ENCODE peak calls at places on chromosome 6, in nine cellular contexts. One of them, this sample, is unnamed.

GRCh38 chr6:188821-189655 is 103.2 kb upstream of the DUSP22 start:
- DNase-seq in psoas muscle: peak; percentile 77
- DNase-seq in right lobe of liver: peak; percentile 82
- DNase-seq in stomach: peak; percentile 85
- DNase-seq in ovary: peak; percentile 85
- DNase-seq in mammary epithelial cell: peak; percentile 74
- DNase-seq in tibial nerve: peak; percentile 89
- DNase-seq in MM.1S: peak; percentile 90
- DNase-seq in cardiac muscle cell: peak; percentile 88
- DNase-seq in this sample: peak; percentile 88

GRCh38 chr6:132023490-132023889 is 72.3 kb upstream of the CCN2 start:
- DNase-seq in right lobe of liver: no peak
- DNase-seq in stomach: no peak
- DNase-seq in cardiac muscle cell: no peak
- DNase-seq in tibial nerve: no peak
- DNase-seq in ovary: no peak
- DNase-seq in mammary epithelial cell: no peak
- DNase-seq in MM.1S: no peak
- DNase-seq in psoas muscle: no peak
- DNase-seq in this sample: no peak

GRCh38 chr6:18165746-18166145 is 10.5 kb downstream of the KDM1B start:
- DNase-seq in cardiac muscle cell: no peak
- DNase-seq in ovary: no peak
- DNase-seq in right lobe of liver: no peak
- DNase-seq in mammary epithelial cell: no peak
- DNase-seq in psoas muscle: no peak
- DNase-seq in stomach: no peak
- DNase-seq in MM.1S: no peak
- DNase-seq in tibial nerve: no peak
- DNase-seq in this sample: no peak

GRCh38 chr6:25815194-25815593 is 16.7 kb downstream of the SLC17A1 start:
- DNase-seq in ovary: no peak
- DNase-seq in right lobe of liver: no peak
- DNase-seq in psoas muscle: no peak
- DNase-seq in cardiac muscle cell: no peak
- DNase-seq in MM.1S: no peak
- DNase-seq in mammary epithelial cell: no peak
- DNase-seq in tibial nerve: no peak
- DNase-seq in stomach: no peak
- DNase-seq in this sample: no peak

GRCh38 chr6:164887660-164888059 is 421.7 kb downstream of the C6orf118 start:
- DNase-seq in ovary: no peak
- DNase-seq in tibial nerve: no peak
- DNase-seq in stomach: no peak
- DNase-seq in mammary epithelial cell: no peak
- DNase-seq in psoas muscle: no peak
- DNase-seq in cardiac muscle cell: no peak
- DNase-seq in right lobe of liver: no peak
- DNase-seq in MM.1S: no peak
- DNase-seq in this sample: no peak

GRCh38 chr6:75024796-75025195 is 181.1 kb downstream of the COL12A1 start:
- DNase-seq in psoas muscle: no peak
- DNase-seq in tibial nerve: no peak
- DNase-seq in stomach: no peak
- DNase-seq in right lobe of liver: no peak
- DNase-seq in mammary epithelial cell: no peak
- DNase-seq in cardiac muscle cell: no peak
- DNase-seq in MM.1S: no peak
- DNase-seq in ovary: no peak
- DNase-seq in this sample: no peak

GRCh38 chr6:168216741-168217140 is 102.8 kb downstream of the DACT2 start:
- DNase-seq in ovary: no peak
- DNase-seq in right lobe of liver: no peak
- DNase-seq in psoas muscle: no peak
- DNase-seq in cardiac muscle cell: no peak
- DNase-seq in stomach: no peak
- DNase-seq in mammary epithelial cell: no peak
- DNase-seq in MM.1S: no peak
- DNase-seq in tibial nerve: no peak
- DNase-seq in this sample: no peak

GRCh38 chr6:81772741-81773140 is 20.3 kb upstream of the TENT5A start:
- DNase-seq in cardiac muscle cell: no peak
- DNase-seq in tibial nerve: no peak
- DNase-seq in mammary epithelial cell: peak; percentile 85
- DNase-seq in ovary: no peak
- DNase-seq in stomach: no peak
- DNase-seq in MM.1S: no peak
- DNase-seq in psoas muscle: no peak
- DNase-seq in right lobe of liver: no peak
- DNase-seq in this sample: no peak

DNA sequence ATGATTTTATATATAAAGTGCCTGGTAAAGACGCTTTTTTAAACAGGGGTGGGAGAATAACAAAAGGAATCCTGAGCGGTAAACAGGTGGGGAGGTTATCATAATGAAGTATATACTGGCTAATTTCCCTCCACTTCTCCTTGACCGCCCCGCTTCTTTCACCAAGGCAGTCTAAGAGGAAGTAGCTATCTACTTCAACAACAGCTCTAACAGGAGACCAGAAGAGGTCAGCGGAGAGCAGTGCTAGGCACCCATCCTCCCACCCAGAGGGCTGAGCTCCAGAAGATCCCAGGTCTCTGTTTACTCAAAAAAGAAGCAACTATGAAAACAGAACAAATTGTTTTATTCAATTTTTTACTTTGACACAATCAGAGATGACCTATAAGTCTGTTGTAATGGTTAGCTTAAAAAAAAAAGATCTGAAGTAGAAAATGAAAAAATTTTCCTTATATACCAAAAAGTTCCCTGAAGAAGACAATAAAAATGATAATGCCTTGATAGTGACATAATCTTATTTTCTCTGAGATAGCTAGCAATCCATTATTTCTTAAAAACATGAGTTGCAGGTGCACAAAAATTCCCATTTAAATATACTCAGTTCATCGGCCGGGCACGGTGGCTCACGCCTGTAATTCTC is 141.1 kb downstream of the PDSS2 start:
- DNase-seq in mammary epithelial cell: peak; percentile 19
- DNase-seq in ovary: peak; percentile 55
- DNase-seq in stomach: peak; percentile 51
- DNase-seq in tibial nerve: peak; percentile 36
- DNase-seq in right lobe of liver: peak; percentile 56
- DNase-seq in MM.1S: peak; percentile 37
- DNase-seq in psoas muscle: peak; percentile 58
- DNase-seq in cardiac muscle cell: peak; percentile 78
- DNase-seq in this sample: peak; percentile 20
- TF ChIP-seq CTCF in mammary epithelial cell: peak; percentile 67
- TF ChIP-seq CTCF in ovary: no peak
- TF ChIP-seq CTCF in stomach: no peak
- TF ChIP-seq CTCF in tibial nerve: peak; percentile 33
- TF ChIP-seq CTCF in right lobe of liver: peak; percentile 72
- TF ChIP-seq CTCF in MM.1S: peak; percentile 70
- TF ChIP-seq CTCF in psoas muscle: peak; percentile 62
- TF ChIP-seq CTCF in cardiac muscle cell: peak; percentile 85
- TF ChIP-seq CTCF in this sample: peak; percentile 82

GRCh38 chr6:36599791-36600209 is 5.6 kb downstream of the SRSF3 start:
- DNase-seq in psoas muscle: peak; percentile 69
- DNase-seq in right lobe of liver: no peak
- DNase-seq in cardiac muscle cell: peak; percentile 45
- DNase-seq in stomach: peak; percentile 63
- DNase-seq in MM.1S: peak; percentile 46
- DNase-seq in ovary: peak; percentile 63
- DNase-seq in tibial nerve: peak; percentile 39
- DNase-seq in mammary epithelial cell: peak; percentile 51
- DNase-seq in this sample: no peak

GRCh38 chr6:36598326-36598725 is 4.2 kb downstream of the SRSF3 start:
- DNase-seq in ovary: no peak
- DNase-seq in stomach: no peak
- DNase-seq in tibial nerve: no peak
- DNase-seq in right lobe of liver: no peak
- DNase-seq in cardiac muscle cell: no peak
- DNase-seq in psoas muscle: no peak
- DNase-seq in MM.1S: no peak
- DNase-seq in mammary epithelial cell: no peak
- DNase-seq in this sample: no peak

GRCh38 chr6:36603222-36604089 is 9.3 kb downstream of the SRSF3 start:
- DNase-seq in cardiac muscle cell: no peak
- DNase-seq in MM.1S: no peak
- DNase-seq in tibial nerve: no peak
- DNase-seq in stomach: no peak
- DNase-seq in ovary: no peak
- DNase-seq in psoas muscle: no peak
- DNase-seq in right lobe of liver: no peak
- DNase-seq in mammary epithelial cell: no peak
- DNase-seq in this sample: no peak

GRCh38 chr6:36598739-36599318 is 4.7 kb downstream of the SRSF3 start:
- DNase-seq in stomach: no peak
- DNase-seq in cardiac muscle cell: no peak
- DNase-seq in right lobe of liver: no peak
- DNase-seq in mammary epithelial cell: no peak
- DNase-seq in MM.1S: no peak
- DNase-seq in psoas muscle: no peak
- DNase-seq in tibial nerve: no peak
- DNase-seq in ovary: no peak
- DNase-seq in this sample: no peak

DNA sequence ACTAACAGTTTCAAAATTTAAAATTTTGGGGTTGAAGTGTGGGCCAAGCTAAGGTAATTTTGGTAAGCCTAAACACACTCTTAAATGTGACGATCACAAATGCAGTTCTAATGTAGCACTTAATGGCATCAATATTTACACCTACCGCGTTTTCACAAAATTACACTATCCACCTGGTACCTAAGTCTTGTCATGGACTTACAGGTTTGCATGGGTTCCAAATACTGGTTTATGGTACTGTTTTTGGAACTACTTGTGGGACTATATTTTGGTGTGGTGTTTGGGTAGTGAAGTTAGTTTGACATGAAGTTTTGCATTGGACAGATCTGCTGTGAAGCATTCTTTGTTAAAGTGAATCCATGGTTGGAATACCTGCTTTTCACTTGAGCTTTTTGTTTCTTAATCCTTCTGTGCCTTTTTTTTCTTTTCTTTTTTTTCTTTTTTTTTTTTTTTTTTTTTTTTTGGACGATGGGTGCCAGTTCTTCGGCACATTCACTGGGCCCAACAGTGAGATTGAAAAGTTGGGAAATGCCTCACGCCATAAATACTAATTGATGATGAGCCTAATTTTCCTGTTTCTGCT is 6.5 kb downstream of the SRSF3 start:
- DNase-seq in psoas muscle: no peak
- DNase-seq in right lobe of liver: no peak
- DNase-seq in cardiac muscle cell: no peak
- DNase-seq in MM.1S: no peak
- DNase-seq in ovary: no peak
- DNase-seq in mammary epithelial cell: no peak
- DNase-seq in stomach: no peak
- DNase-seq in tibial nerve: no peak
- DNase-seq in this sample: no peak
- H3K4me1 ChIP-seq in psoas muscle: peaks cover 83% of the 10 kb centered on the region
- H3K4me1 ChIP-seq in right lobe of liver: no peaks in the 10 kb centered on the region
- H3K4me1 ChIP-seq in cardiac muscle cell: peaks cover 33% of the 10 kb centered on the region
- H3K4me1 ChIP-seq in MM.1S: peaks cover 24% of the 10 kb centered on the region
- H3K4me1 ChIP-seq in ovary: peaks cover 18% of the 10 kb centered on the region
- H3K4me1 ChIP-seq in mammary epithelial cell: peaks cover 52% of the 10 kb centered on the region
- H3K4me1 ChIP-seq in stomach: peaks cover 94% of the 10 kb centered on the region
- H3K4me1 ChIP-seq in tibial nerve: peaks cover 54% of the 10 kb centered on the region
- H3K4me1 ChIP-seq in this sample: peaks cover 91% of the 10 kb centered on the region

GRCh38 chr6:72621243-72622093 is at the start of gene KCNQ5:
- DNase-seq in tibial nerve: no peak
- DNase-seq in ovary: no peak
- DNase-seq in mammary epithelial cell: peak; percentile 20
- DNase-seq in cardiac muscle cell: peak; percentile 52
- DNase-seq in psoas muscle: peak; percentile 70
- DNase-seq in MM.1S: no peak
- DNase-seq in stomach: no peak
- DNase-seq in right lobe of liver: peak; percentile 21
- DNase-seq in this sample: no peak

GRCh38 chr6:72620866-72621242 is 1.0 kb upstream of the KCNQ5 start:
- DNase-seq in ovary: no peak
- DNase-seq in cardiac muscle cell: no peak
- DNase-seq in mammary epithelial cell: no peak
- DNase-seq in psoas muscle: peak; percentile 47
- DNase-seq in right lobe of liver: no peak
- DNase-seq in tibial nerve: no peak
- DNase-seq in stomach: no peak
- DNase-seq in MM.1S: no peak
- DNase-seq in this sample: no peak

GRCh38 chr6:72622094-72622540 is 253 bp downstream of the KCNQ5 start:
- DNase-seq in ovary: no peak
- DNase-seq in tibial nerve: no peak
- DNase-seq in stomach: peak; percentile 35
- DNase-seq in mammary epithelial cell: peak; percentile 44
- DNase-seq in psoas muscle: peak; percentile 84
- DNase-seq in right lobe of liver: peak; percentile 36
- DNase-seq in MM.1S: peak; percentile 73
- DNase-seq in cardiac muscle cell: peak; percentile 87
- DNase-seq in this sample: no peak

GRCh38 chr6:72617721-72618120 is 4.1 kb upstream of the KCNQ5 start:
- DNase-seq in mammary epithelial cell: no peak
- DNase-seq in MM.1S: no peak
- DNase-seq in tibial nerve: no peak
- DNase-seq in stomach: no peak
- DNase-seq in cardiac muscle cell: no peak
- DNase-seq in right lobe of liver: no peak
- DNase-seq in psoas muscle: no peak
- DNase-seq in ovary: no peak
- DNase-seq in this sample: no peak

DNA sequence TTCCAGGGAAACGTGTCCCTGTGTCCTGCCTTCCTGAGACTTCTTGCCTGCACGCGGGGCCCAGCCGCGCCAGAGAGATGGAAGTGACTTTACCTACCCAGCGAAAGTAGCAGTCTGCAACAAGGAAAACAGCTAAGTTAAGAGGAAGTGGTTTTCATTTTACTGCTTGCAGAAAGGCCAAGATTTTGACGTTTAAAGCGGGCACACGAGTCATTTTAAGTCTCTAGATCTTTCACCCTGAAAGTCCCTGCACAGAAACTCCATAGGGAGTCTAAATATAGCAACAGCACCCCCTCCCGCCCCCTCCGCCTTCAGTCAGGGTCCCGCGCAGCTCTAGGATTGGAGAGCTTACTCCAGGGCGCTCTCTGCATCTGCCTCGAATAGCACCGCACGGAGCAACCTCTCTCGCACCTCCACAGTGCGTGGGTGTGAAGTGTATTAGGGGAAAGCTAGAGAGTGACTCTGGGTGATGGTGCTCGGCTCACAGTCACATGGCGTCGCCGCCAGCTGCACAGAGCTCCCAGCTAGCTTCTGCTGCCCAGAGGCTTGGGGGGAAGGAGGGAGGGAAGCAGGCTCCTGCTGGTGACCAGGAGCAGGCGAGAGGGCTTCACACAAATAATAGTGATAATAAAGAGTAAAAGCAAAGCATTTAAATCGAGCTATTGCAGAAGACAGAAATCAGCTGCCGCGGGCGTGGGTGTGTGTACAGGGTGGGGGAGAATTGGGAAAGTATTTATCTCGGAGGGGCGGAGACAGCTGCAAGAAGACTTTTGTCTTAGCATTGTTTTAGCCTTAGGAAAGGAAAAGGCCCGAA is 1.8 kb upstream of the KCNQ5 start:
- DNase-seq in cardiac muscle cell: peak; percentile 76
- DNase-seq in stomach: peak; percentile 30
- DNase-seq in mammary epithelial cell: no peak
- DNase-seq in psoas muscle: peak; percentile 81
- DNase-seq in tibial nerve: no peak
- DNase-seq in MM.1S: peak; percentile 48
- DNase-seq in ovary: no peak
- DNase-seq in right lobe of liver: peak; percentile 19
- DNase-seq in this sample: no peak
- TF ChIP-seq CTCF in cardiac muscle cell: no peak
- TF ChIP-seq CTCF in stomach: no peak
- TF ChIP-seq CTCF in mammary epithelial cell: no peak
- TF ChIP-seq CTCF in psoas muscle: no peak
- TF ChIP-seq CTCF in tibial nerve: no peak
- TF ChIP-seq CTCF in MM.1S: no peak
- TF ChIP-seq CTCF in ovary: no peak
- TF ChIP-seq CTCF in right lobe of liver: no peak
- TF ChIP-seq CTCF in this sample: no peak

DNA sequence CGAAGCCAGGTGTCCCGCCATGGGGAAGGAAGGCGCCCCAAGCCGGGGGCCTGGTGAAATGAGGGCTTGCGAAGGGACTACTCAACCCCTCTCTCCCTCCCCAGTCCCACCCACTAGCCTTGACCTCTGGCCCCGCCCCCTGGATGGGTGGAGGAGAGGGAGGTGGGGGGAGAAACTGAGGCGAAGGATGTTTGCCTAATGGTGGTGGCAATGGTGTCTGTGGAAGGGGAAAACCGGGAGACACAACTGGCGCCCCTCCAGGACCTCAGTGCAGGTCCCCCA is at the start of gene POU5F1:
- DNase-seq in mammary epithelial cell: no peak
- DNase-seq in MM.1S: no peak
- DNase-seq in right lobe of liver: no peak
- DNase-seq in tibial nerve: no peak
- DNase-seq in cardiac muscle cell: no peak
- DNase-seq in ovary: no peak
- DNase-seq in psoas muscle: no peak
- DNase-seq in stomach: no peak
- DNase-seq in this sample: no peak
- H3K4me1 ChIP-seq in mammary epithelial cell: peaks cover 6% of the 10 kb centered on the region
- H3K4me1 ChIP-seq in MM.1S: no peaks in the 10 kb centered on the region
- H3K4me1 ChIP-seq in right lobe of liver: no peaks in the 10 kb centered on the region
- H3K4me1 ChIP-seq in tibial nerve: no peaks in the 10 kb centered on the region
- H3K4me1 ChIP-seq in cardiac muscle cell: no peaks in the 10 kb centered on the region
- H3K4me1 ChIP-seq in ovary: no peaks in the 10 kb centered on the region
- H3K4me1 ChIP-seq in psoas muscle: no peaks in the 10 kb centered on the region
- H3K4me1 ChIP-seq in stomach: no peaks in the 10 kb centered on the region
- H3K4me1 ChIP-seq in this sample: no peaks in the 10 kb centered on the region

This sample was measured in heart right ventricle.